ENCODE peak calls at places on chromosome 1, in seven cellular contexts. One of them, this sample, is unnamed.

GRCh38 chr1:56540467-56540866 is 38.9 kb downstream of the PLPP3 start:
- DNase-seq in CD8-positive, alpha-beta T cell: no peak
- DNase-seq in pancreas: no peak
- DNase-seq in adrenal gland: no peak
- DNase-seq in mucosa of descending colon: no peak
- DNase-seq in astrocyte of the cerebellum: no peak
- DNase-seq in AG04449: no peak
- DNase-seq in this sample: no peak

GRCh38 chr1:59484090-59484489 is 187.2 kb downstream of the FGGY start:
- DNase-seq in astrocyte of the cerebellum: peak
- DNase-seq in adrenal gland: peak
- DNase-seq in mucosa of descending colon: no peak
- DNase-seq in AG04449: peak
- DNase-seq in pancreas: no peak
- DNase-seq in CD8-positive, alpha-beta T cell: no peak
- DNase-seq in this sample: peak

GRCh38 chr1:34013958-34014737 is 150.3 kb downstream of the HMGB4 start:
- DNase-seq in CD8-positive, alpha-beta T cell: no peak
- DNase-seq in adrenal gland: peak
- DNase-seq in mucosa of descending colon: no peak
- DNase-seq in pancreas: no peak
- DNase-seq in astrocyte of the cerebellum: no peak
- DNase-seq in AG04449: no peak
- DNase-seq in this sample: no peak

GRCh38 chr1:159441360-159441759 is 1.8 kb downstream of the OR10J1 start:
- DNase-seq in astrocyte of the cerebellum: no peak
- DNase-seq in AG04449: no peak
- DNase-seq in mucosa of descending colon: no peak
- DNase-seq in adrenal gland: no peak
- DNase-seq in pancreas: no peak
- DNase-seq in CD8-positive, alpha-beta T cell: no peak
- DNase-seq in this sample: no peak

GRCh38 chr1:212987702-212988322 is 27.9 kb downstream of the ANGEL2 start:
- DNase-seq in mucosa of descending colon: no peak
- DNase-seq in pancreas: no peak
- DNase-seq in adrenal gland: peak
- DNase-seq in CD8-positive, alpha-beta T cell: no peak
- DNase-seq in astrocyte of the cerebellum: peak
- DNase-seq in AG04449: no peak
- DNase-seq in this sample: no peak

GRCh38 chr1:171805395-171806115 is 24.1 kb downstream of the METTL13 start:
- DNase-seq in pancreas: no peak
- DNase-seq in CD8-positive, alpha-beta T cell: no peak
- DNase-seq in adrenal gland: peak
- DNase-seq in astrocyte of the cerebellum: no peak
- DNase-seq in mucosa of descending colon: no peak
- DNase-seq in AG04449: no peak
- DNase-seq in this sample: no peak

GRCh38 chr1:204466416-204467405 is 27.9 kb downstream of the PIK3C2B start:
- DNase-seq in AG04449: no peak
- DNase-seq in pancreas: no peak
- DNase-seq in astrocyte of the cerebellum: no peak
- DNase-seq in mucosa of descending colon: peak
- DNase-seq in CD8-positive, alpha-beta T cell: no peak
- DNase-seq in adrenal gland: no peak
- DNase-seq in this sample: no peak

GRCh38 chr1:39213511-39214002 is 9.1 kb downstream of the MACF1 start:
- DNase-seq in CD8-positive, alpha-beta T cell: no peak
- DNase-seq in adrenal gland: no peak
- DNase-seq in pancreas: no peak
- DNase-seq in mucosa of descending colon: no peak
- DNase-seq in astrocyte of the cerebellum: no peak
- DNase-seq in AG04449: no peak
- DNase-seq in this sample: no peak

GRCh38 chr1:223315660-223316059 is 48.3 kb downstream of the SUSD4 start:
- DNase-seq in CD8-positive, alpha-beta T cell: no peak
- DNase-seq in astrocyte of the cerebellum: no peak
- DNase-seq in mucosa of descending colon: no peak
- DNase-seq in adrenal gland: no peak
- DNase-seq in pancreas: no peak
- DNase-seq in AG04449: no peak
- DNase-seq in this sample: no peak

GRCh38 chr1:150288822-150289221 is 4.8 kb upstream of the MRPS21 start:
- DNase-seq in adrenal gland: no peak
- DNase-seq in CD8-positive, alpha-beta T cell: no peak
- DNase-seq in mucosa of descending colon: no peak
- DNase-seq in AG04449: no peak
- DNase-seq in pancreas: no peak
- DNase-seq in astrocyte of the cerebellum: no peak
- DNase-seq in this sample: no peak

GRCh38 chr1:183291802-183292515 is 105.9 kb downstream of the LAMC2 start:
- DNase-seq in CD8-positive, alpha-beta T cell: no peak
- DNase-seq in astrocyte of the cerebellum: peak
- DNase-seq in pancreas: no peak
- DNase-seq in adrenal gland: no peak
- DNase-seq in mucosa of descending colon: no peak
- DNase-seq in AG04449: no peak
- DNase-seq in this sample: no peak

DNA sequence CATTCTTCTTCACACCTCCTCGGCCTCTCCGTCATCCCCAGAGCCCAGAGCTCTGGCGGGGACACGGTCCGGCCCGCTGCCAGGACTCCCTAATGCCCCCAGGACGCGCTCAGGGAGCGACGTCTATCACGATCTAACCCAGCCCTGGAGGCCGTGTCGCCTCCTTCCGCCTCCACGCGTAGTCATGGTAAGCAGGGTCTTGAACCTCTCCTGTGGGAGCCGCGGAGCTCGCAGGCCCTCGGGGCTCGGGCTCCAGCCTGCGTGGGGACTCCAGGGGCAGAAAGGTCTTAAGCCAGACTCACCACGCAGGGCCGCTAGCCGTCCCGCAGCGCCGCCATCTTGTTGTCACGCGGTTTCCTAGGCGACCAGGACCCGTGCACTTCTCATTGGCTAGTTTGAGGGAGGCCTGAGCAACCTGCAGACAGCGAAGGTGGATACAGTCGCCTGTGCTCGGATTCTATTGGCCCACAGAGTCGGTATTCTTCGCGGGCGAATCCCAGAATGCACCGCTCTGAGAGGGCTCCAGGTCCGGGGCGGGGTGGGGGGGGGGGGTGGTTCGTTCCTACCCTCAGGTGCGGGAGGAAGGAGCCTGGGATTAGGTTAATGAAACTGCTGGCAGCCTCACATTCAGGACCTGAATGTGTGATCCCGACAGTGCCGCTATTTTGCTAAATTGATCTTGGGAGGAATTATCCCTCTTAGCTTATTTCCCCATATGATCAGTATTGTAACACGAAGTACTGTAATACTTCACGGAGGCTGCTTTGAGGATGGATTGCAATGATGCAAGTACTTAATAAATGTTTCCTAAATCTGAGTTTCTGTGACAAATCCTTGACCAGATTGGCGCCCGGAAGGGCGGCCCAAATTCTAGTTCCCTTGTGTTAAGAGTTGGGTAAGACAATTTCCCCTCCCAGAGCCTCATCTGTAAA is at the start of gene UBXN11:
- DNase-seq in AG04449: peak
- DNase-seq in astrocyte of the cerebellum: peak
- DNase-seq in pancreas: peak
- DNase-seq in mucosa of descending colon: peak
- DNase-seq in CD8-positive, alpha-beta T cell: peak
- DNase-seq in adrenal gland: peak
- DNase-seq in this sample: peak
- TF ChIP-seq CTCF in AG04449: no peak
- TF ChIP-seq CTCF in astrocyte of the cerebellum: no peak
- TF ChIP-seq CTCF in pancreas: no peak
- TF ChIP-seq CTCF in mucosa of descending colon: no peak
- TF ChIP-seq CTCF in CD8-positive, alpha-beta T cell: no peak
- TF ChIP-seq CTCF in adrenal gland: no peak
- TF ChIP-seq CTCF in this sample: no peak

DNA sequence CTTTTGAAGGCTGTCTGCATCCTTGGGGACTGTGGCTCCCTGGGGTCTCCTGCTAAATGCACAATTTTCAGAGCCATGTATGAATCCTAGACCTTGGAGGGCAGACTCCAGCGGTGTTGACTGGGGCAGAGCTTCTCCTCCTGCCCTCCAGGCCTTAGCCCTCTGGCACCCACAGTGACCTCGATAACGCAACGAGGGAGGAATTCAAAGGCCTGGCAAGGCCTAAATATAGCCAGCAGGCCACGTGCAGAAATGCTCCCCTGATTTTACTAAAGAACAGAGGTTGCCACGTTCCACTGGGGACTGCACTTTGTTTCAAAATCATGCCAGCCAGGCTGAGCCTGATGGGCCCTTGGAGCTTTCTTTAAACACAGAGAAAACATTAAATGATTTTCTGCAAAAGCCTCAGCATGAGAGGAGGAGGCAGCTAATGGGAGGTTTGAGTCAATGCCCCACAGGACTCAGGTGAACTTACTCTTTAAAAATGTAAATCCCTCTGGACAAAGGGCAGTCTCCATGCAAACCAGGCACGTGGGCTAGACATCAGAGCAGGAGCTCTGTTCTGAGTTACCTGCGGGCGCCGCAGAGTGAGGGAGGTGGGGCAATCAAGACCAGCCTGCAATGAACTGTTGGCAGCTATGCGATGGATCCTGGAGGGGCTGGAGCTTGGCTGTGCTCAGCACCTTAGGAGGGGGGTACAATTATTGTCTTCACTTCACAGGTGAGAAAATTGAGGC is 28.0 kb downstream of the GRIK3 start:
- DNase-seq in adrenal gland: no peak
- DNase-seq in AG04449: no peak
- DNase-seq in mucosa of descending colon: no peak
- DNase-seq in astrocyte of the cerebellum: no peak
- DNase-seq in pancreas: no peak
- DNase-seq in CD8-positive, alpha-beta T cell: no peak
- DNase-seq in this sample: no peak
- H3K4me3 ChIP-seq in adrenal gland: no peak
- H3K4me3 ChIP-seq in AG04449: no peak
- H3K4me3 ChIP-seq in mucosa of descending colon: no peak
- H3K4me3 ChIP-seq in astrocyte of the cerebellum: no peak
- H3K4me3 ChIP-seq in pancreas: no peak
- H3K4me3 ChIP-seq in CD8-positive, alpha-beta T cell: no peak
- H3K4me3 ChIP-seq in this sample: no peak

DNA sequence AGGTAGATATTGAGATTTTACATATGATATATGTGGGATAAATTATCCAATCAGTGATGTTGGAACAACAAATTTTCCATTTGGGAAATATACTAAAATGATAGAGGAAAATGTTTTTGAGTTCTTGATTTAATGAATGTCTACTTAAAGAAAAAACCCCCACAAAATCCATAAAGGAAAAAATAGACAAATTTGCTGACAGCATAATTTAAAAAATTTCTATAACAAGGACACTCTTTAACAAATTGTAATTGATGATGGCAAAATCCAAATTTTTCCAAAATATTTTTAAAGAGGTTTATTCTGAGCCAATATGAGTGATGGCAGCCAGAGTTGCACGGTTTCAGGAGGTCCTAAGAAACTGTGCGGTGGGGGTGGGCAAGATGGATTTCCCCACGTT is 51.9 kb upstream of the RHOU start:
- DNase-seq in adrenal gland: no peak
- DNase-seq in CD8-positive, alpha-beta T cell: no peak
- DNase-seq in pancreas: no peak
- DNase-seq in AG04449: no peak
- DNase-seq in astrocyte of the cerebellum: no peak
- DNase-seq in mucosa of descending colon: no peak
- DNase-seq in this sample: no peak
- TF ChIP-seq CTCF in adrenal gland: no peak
- TF ChIP-seq CTCF in CD8-positive, alpha-beta T cell: no peak
- TF ChIP-seq CTCF in pancreas: no peak
- TF ChIP-seq CTCF in AG04449: no peak
- TF ChIP-seq CTCF in astrocyte of the cerebellum: no peak
- TF ChIP-seq CTCF in mucosa of descending colon: no peak
- TF ChIP-seq CTCF in this sample: no peak

GRCh38 chr1:90716243-90716551 is 905 bp downstream of the BARHL2 start:
- DNase-seq in adrenal gland: no peak
- DNase-seq in CD8-positive, alpha-beta T cell: no peak
- DNase-seq in astrocyte of the cerebellum: no peak
- DNase-seq in mucosa of descending colon: no peak
- DNase-seq in pancreas: no peak
- DNase-seq in AG04449: no peak
- DNase-seq in this sample: no peak
- H3K4me3 ChIP-seq in adrenal gland: no peak
- H3K4me3 ChIP-seq in CD8-positive, alpha-beta T cell: no peak
- H3K4me3 ChIP-seq in astrocyte of the cerebellum: no peak
- H3K4me3 ChIP-seq in mucosa of descending colon: no peak
- H3K4me3 ChIP-seq in pancreas: no peak
- H3K4me3 ChIP-seq in AG04449: no peak
- H3K4me3 ChIP-seq in this sample: no peak

GRCh38 chr1:233523047-233523446 is 90.9 kb upstream of the KCNK1 start:
- DNase-seq in astrocyte of the cerebellum: no peak
- DNase-seq in CD8-positive, alpha-beta T cell: no peak
- DNase-seq in mucosa of descending colon: no peak
- DNase-seq in adrenal gland: no peak
- DNase-seq in pancreas: no peak
- DNase-seq in AG04449: no peak
- DNase-seq in this sample: no peak

GRCh38 chr1:233514946-233515391 is 98.9 kb upstream of the KCNK1 start:
- DNase-seq in adrenal gland: no peak
- DNase-seq in pancreas: no peak
- DNase-seq in mucosa of descending colon: no peak
- DNase-seq in CD8-positive, alpha-beta T cell: no peak
- DNase-seq in astrocyte of the cerebellum: no peak
- DNase-seq in AG04449: no peak
- DNase-seq in this sample: no peak

GRCh38 chr1:233520510-233521191 is 93.3 kb upstream of the KCNK1 start:
- DNase-seq in AG04449: no peak
- DNase-seq in pancreas: no peak
- DNase-seq in adrenal gland: no peak
- DNase-seq in mucosa of descending colon: no peak
- DNase-seq in astrocyte of the cerebellum: no peak
- DNase-seq in CD8-positive, alpha-beta T cell: no peak
- DNase-seq in this sample: no peak

GRCh38 chr1:233516732-233517131 is 97.2 kb upstream of the KCNK1 start:
- DNase-seq in mucosa of descending colon: no peak
- DNase-seq in adrenal gland: no peak
- DNase-seq in CD8-positive, alpha-beta T cell: no peak
- DNase-seq in astrocyte of the cerebellum: no peak
- DNase-seq in AG04449: no peak
- DNase-seq in pancreas: no peak
- DNase-seq in this sample: no peak

GRCh38 chr1:233518344-233518743 is 95.6 kb upstream of the KCNK1 start:
- DNase-seq in pancreas: no peak
- DNase-seq in adrenal gland: peak
- DNase-seq in AG04449: no peak
- DNase-seq in CD8-positive, alpha-beta T cell: no peak
- DNase-seq in astrocyte of the cerebellum: no peak
- DNase-seq in mucosa of descending colon: no peak
- DNase-seq in this sample: peak
- TF ChIP-seq CTCF in pancreas: no peak
- TF ChIP-seq CTCF in adrenal gland: peak
- TF ChIP-seq CTCF in AG04449: no peak
- TF ChIP-seq CTCF in CD8-positive, alpha-beta T cell: no peak
- TF ChIP-seq CTCF in astrocyte of the cerebellum: peak
- TF ChIP-seq CTCF in mucosa of descending colon: no peak
- TF ChIP-seq CTCF in this sample: peak

GRCh38 chr1:87786218-87786617 is 457.5 kb downstream of the LMO4 start:
- DNase-seq in CD8-positive, alpha-beta T cell: no peak
- DNase-seq in astrocyte of the cerebellum: no peak
- DNase-seq in AG04449: no peak
- DNase-seq in pancreas: no peak
- DNase-seq in mucosa of descending colon: no peak
- DNase-seq in adrenal gland: no peak
- DNase-seq in this sample: no peak
- H3K4me3 ChIP-seq in CD8-positive, alpha-beta T cell: no peak
- H3K4me3 ChIP-seq in astrocyte of the cerebellum: no peak
- H3K4me3 ChIP-seq in AG04449: no peak
- H3K4me3 ChIP-seq in pancreas: no peak
- H3K4me3 ChIP-seq in mucosa of descending colon: no peak
- H3K4me3 ChIP-seq in adrenal gland: no peak
- H3K4me3 ChIP-seq in this sample: no peak

This sample was measured in HFF-Myc.